ENCODE peak calls at places on chromosomes 4 and X, in eight cellular contexts. T is Right ventricle myocardium superior; D is activated naive CD4-positive, alpha-beta T cell treated with Interleukin-2 at 50 U/mL for 16 hours; A is stimulated activated CD4-positive, alpha-beta T cell treated with anti-CD3 and anti-CD28 coated beads, Interleukin-12 subunit alpha, Interleukin-12 subunit beta, amount 100 ng/mL, for 4 hours; U is iPS-NIHi11; N is H54; P is heart left ventricle; H is activated T-cell treated with anti-CD3 and anti-CD28 coated beads, Interleukin-2, amount 50 U/mL, for 48 hours. K is an unnamed sample.
A peak's percentile ranks its signal among the peaks of the same experiment; 100 is the strongest.

GRCh38 chr4:153018716-153019115 is 82.6 kb downstream of the FHDC1 start:
- DNase-seq in T (no peak), D (no peak), A (no peak), U (no peak), N (no peak), P (no peak), H (no peak), K (no peak)

GRCh38 chrX:22063284-22063683 is 31.2 kb downstream of the PHEX start:
- DNase-seq in T (no peak), D (peak; percentile 25), A (peak; percentile 16), U (peak; percentile 14), N (no peak), P (no peak), H (peak; percentile 47), K (no peak)

GRCh38 chrX:100682939-100683338 is 38.9 kb downstream of the SRPX2 start:
- DNase-seq in T (no peak), D (no peak), A (no peak), U (no peak), N (no peak), P (no peak), H (no peak), K (no peak)

GRCh38 chr4:108783666-108784463 is 21.0 kb upstream of the ETNPPL start:
- DNase-seq in T (no peak), D (no peak), A (no peak), U (no peak), N (no peak), P (no peak), H (no peak), K (no peak)

GRCh38 chrX:40845331-40845911 is 110.1 kb upstream of the MED14 start:
- DNase-seq in T (peak; percentile 44), D (no peak), A (no peak), U (peak; percentile 19), N (no peak), P (peak; percentile 34), H (no peak), K (no peak)

GRCh38 chrX:53481093-53481492 is 46.9 kb upstream of the HSD17B10 start:
- DNase-seq in T (no peak), D (no peak), A (no peak), U (peak; percentile 8), N (no peak), P (no peak), H (peak; percentile 26), K (no peak)

GRCh38 chr4:150476776-150477175 is 105.2 kb upstream of the MAB21L2 start:
- DNase-seq in T (no peak), D (no peak), A (no peak), U (no peak), N (no peak), P (no peak), H (no peak), K (no peak)

GRCh38 chr4:131635191-131635590 is 1513.9 kb upstream of the PCDH10 start:
- DNase-seq in T (no peak), D (no peak), A (no peak), U (no peak), N (no peak), P (no peak), H (no peak), K (no peak)

GRCh38 chrX:1178580-1179057 is 33.8 kb downstream of the CRLF2 start:
- DNase-seq in T (no peak), D (no peak), A (no peak), U (no peak), N (no peak), P (no peak), H (peak; percentile 21), K (no peak)

GRCh38 chrX:7204619-7205018 is 56.7 kb upstream of the PUDP start:
- DNase-seq in T (no peak), D (no peak), A (no peak), U (no peak), N (no peak), P (no peak), H (no peak), K (no peak)

GRCh38 chr4:182231080-182231479 is 12.1 kb upstream of the TENM3 start:
- DNase-seq in T (no peak), D (no peak), A (no peak), U (no peak), N (no peak), P (no peak), H (no peak), K (no peak)

GRCh38 chrX:103607385-103608304 is at the start of gene TCEAL3:
- DNase-seq in T (peak; percentile 65), D (peak; percentile 35), A (peak; percentile 18), U (peak; percentile 73), N (no peak), P (peak; percentile 49), H (peak; percentile 32), K (peak; percentile 69)

GRCh38 chr4:70842761-70843435 is 3.2 kb upstream of the GRSF1 start:
- DNase-seq in T (no peak), D (no peak), A (no peak), U (no peak), N (no peak), P (no peak), H (no peak), K (no peak)

GRCh38 chr4:185508162-185508561 is 27.1 kb downstream of the PDLIM3 start:
- DNase-seq in T (no peak), D (no peak), A (no peak), U (peak; percentile 19), N (no peak), P (no peak), H (no peak), K (no peak)

GRCh38 chrX:24243692-24244091 is 70.2 kb downstream of the SUPT20HL2 start:
- DNase-seq in T (no peak), D (no peak), A (no peak), U (no peak), N (no peak), P (no peak), H (no peak), K (no peak)

GRCh38 chr4:55866973-55867574 is 13.6 kb downstream of the EXOC1 start:
- DNase-seq in T (no peak), D (peak; percentile 12), A (no peak), U (peak; percentile 32), N (no peak), P (no peak), H (no peak), K (no peak)

GRCh38 chrX:38701073-38701472 is 100.2 kb upstream of the MID1IP1 start:
- DNase-seq in T (no peak), D (no peak), A (no peak), U (peak; percentile 5), N (no peak), P (no peak), H (no peak), K (no peak)

GRCh38 chrX:50618788-50619558 is 148.3 kb upstream of the DGKK start:
- DNase-seq in T (no peak), D (no peak), A (no peak), U (no peak), N (no peak), P (peak; percentile 27), H (no peak), K (peak; percentile 29)

GRCh38 chrX:101676571-101676970 is 16.9 kb upstream of the ARMCX2 start:
- DNase-seq in T (no peak), D (no peak), A (no peak), U (no peak), N (no peak), P (no peak), H (no peak), K (no peak)

GRCh38 chr4:107183155-107183774 is 147.2 kb upstream of the DKK2 start:
- DNase-seq in T (no peak), D (no peak), A (no peak), U (peak; percentile 52), N (no peak), P (no peak), H (no peak), K (peak; percentile 19)

GRCh38 chr4:185304944-185305690 is 90.6 kb downstream of the LRP2BP start:
- DNase-seq in T (no peak), D (no peak), A (peak; percentile 1), U (peak; percentile 12), N (no peak), P (no peak), H (no peak), K (no peak)

GRCh38 chrX:37904833-37905232 is 57.5 kb upstream of the DYNLT3 start:
- DNase-seq in T (no peak), D (no peak), A (no peak), U (no peak), N (no peak), P (no peak), H (no peak), K (no peak)

GRCh38 chrX:111348363-111348927 is 63.5 kb downstream of the DCX start:
- DNase-seq in T (peak; percentile 33), D (no peak), A (no peak), U (no peak), N (no peak), P (no peak), H (no peak), K (no peak)

GRCh38 chrX:134886201-134886600 is 104.6 kb upstream of the SMIM10 start:
- DNase-seq in T (no peak), D (no peak), A (no peak), U (no peak), N (peak; percentile 12), P (no peak), H (no peak), K (no peak)

GRCh38 chrX:3320471-3321046 is 25.9 kb downstream of the MXRA5 start:
- DNase-seq in T (no peak), D (no peak), A (no peak), U (no peak), N (no peak), P (no peak), H (no peak), K (no peak)

GRCh38 chr4:2806392-2807355 is 13.8 kb downstream of the SH3BP2 start:
- DNase-seq in T (peak; percentile 86), D (no peak), A (no peak), U (no peak), N (no peak), P (peak; percentile 71), H (no peak), K (peak; percentile 80)

GRCh38 chrX:20309796-20310195 is 43.1 kb upstream of the RPS6KA3 start:
- DNase-seq in T (no peak), D (no peak), A (no peak), U (no peak), N (no peak), P (no peak), H (no peak), K (no peak)

GRCh38 chr4:53100801-53101581 is 238.9 kb downstream of the RASL11B start:
- DNase-seq in T (no peak), D (no peak), A (no peak), U (no peak), N (no peak), P (no peak), H (no peak), K (no peak)

GRCh38 chrX:140503714-140504351 is 1.0 kb downstream of the SOX3 start:
- DNase-seq in T (no peak), D (no peak), A (no peak), U (no peak), N (no peak), P (peak; percentile 15), H (no peak), K (no peak)

GRCh38 chr4:113972781-113973180 is 6.7 kb downstream of the ARSJ start:
- DNase-seq in T (no peak), D (no peak), A (no peak), U (no peak), N (no peak), P (no peak), H (no peak), K (no peak)

GRCh38 chrX:134803551-134804183 is 145.4 kb upstream of the PLAC1 start:
- DNase-seq in T (no peak), D (peak; percentile 8), A (no peak), U (no peak), N (no peak), P (no peak), H (no peak), K (no peak)

GRCh38 chr4:145619639-145619996 is 433 bp downstream of the MMAA start:
- DNase-seq in T (peak; percentile 49), D (peak; percentile 60), A (peak; percentile 37), U (no peak), N (no peak), P (peak; percentile 34), H (peak; percentile 72), K (peak; percentile 44)

GRCh38 chrX:15151267-15152196 is 118.4 kb downstream of the ASB9 start:
- DNase-seq in T (no peak), D (peak; percentile 26), A (peak; percentile 26), U (no peak), N (no peak), P (no peak), H (peak; percentile 37), K (no peak)

GRCh38 chrX:129472116-129472515 is 51.2 kb downstream of the SMARCA1 start:
- DNase-seq in T (no peak), D (no peak), A (no peak), U (no peak), N (no peak), P (no peak), H (no peak), K (no peak)

K was measured in left cardiac atrium.